ENCODE peak calls at places on chromosomes 1 and 21, in ten cellular contexts. One of them, this sample, is unnamed.

GRCh38 chr1:98903261-98903660 is 101.4 kb downstream of the PLPPR5 start:
- DNase-seq in K562: no peak
- DNase-seq in sigmoid colon: no peak
- DNase-seq in esophagus muscularis mucosa: no peak
- DNase-seq in HepG2: no peak
- DNase-seq in transverse colon: no peak
- DNase-seq in stomach: no peak
- DNase-seq in A549: peak; percentile 9
- DNase-seq in ovary: no peak
- DNase-seq in tibial nerve: no peak
- DNase-seq in this sample: no peak

GRCh38 chr1:96804649-96805048 is 83.1 kb downstream of the PTBP2 start:
- DNase-seq in tibial nerve: no peak
- DNase-seq in transverse colon: no peak
- DNase-seq in sigmoid colon: no peak
- DNase-seq in stomach: no peak
- DNase-seq in ovary: no peak
- DNase-seq in HepG2: no peak
- DNase-seq in K562: no peak
- DNase-seq in esophagus muscularis mucosa: no peak
- DNase-seq in A549: no peak
- DNase-seq in this sample: no peak

GRCh38 chr1:206686486-206687249 is 2.0 kb downstream of the MAPKAPK2 start:
- DNase-seq in K562: no peak
- DNase-seq in stomach: no peak
- DNase-seq in A549: no peak
- DNase-seq in ovary: no peak
- DNase-seq in tibial nerve: no peak
- DNase-seq in esophagus muscularis mucosa: no peak
- DNase-seq in sigmoid colon: no peak
- DNase-seq in transverse colon: no peak
- DNase-seq in HepG2: no peak
- DNase-seq in this sample: no peak

GRCh38 chr1:61782771-61783170 is 40.5 kb downstream of the PATJ start:
- DNase-seq in HepG2: no peak
- DNase-seq in stomach: no peak
- DNase-seq in tibial nerve: no peak
- DNase-seq in sigmoid colon: no peak
- DNase-seq in transverse colon: peak; percentile 23
- DNase-seq in A549: no peak
- DNase-seq in ovary: no peak
- DNase-seq in esophagus muscularis mucosa: no peak
- DNase-seq in K562: no peak
- DNase-seq in this sample: no peak

GRCh38 chr1:190949932-190950331 is 472.3 kb upstream of the BRINP3 start:
- DNase-seq in A549: no peak
- DNase-seq in stomach: no peak
- DNase-seq in ovary: no peak
- DNase-seq in K562: no peak
- DNase-seq in tibial nerve: no peak
- DNase-seq in esophagus muscularis mucosa: no peak
- DNase-seq in HepG2: peak; percentile 2
- DNase-seq in sigmoid colon: no peak
- DNase-seq in transverse colon: no peak
- DNase-seq in this sample: no peak

GRCh38 chr1:26949266-26949925 is 10.9 kb downstream of the KDF1 start:
- DNase-seq in ovary: no peak
- DNase-seq in A549: no peak
- DNase-seq in esophagus muscularis mucosa: no peak
- DNase-seq in HepG2: no peak
- DNase-seq in transverse colon: no peak
- DNase-seq in K562: no peak
- DNase-seq in sigmoid colon: no peak
- DNase-seq in stomach: no peak
- DNase-seq in tibial nerve: no peak
- DNase-seq in this sample: no peak

GRCh38 chr21:31557956-31558838 is 101.3 kb upstream of the SOD1 start:
- DNase-seq in tibial nerve: no peak
- DNase-seq in ovary: no peak
- DNase-seq in transverse colon: peak; percentile 10
- DNase-seq in esophagus muscularis mucosa: no peak
- DNase-seq in HepG2: no peak
- DNase-seq in stomach: no peak
- DNase-seq in A549: no peak
- DNase-seq in sigmoid colon: no peak
- DNase-seq in K562: no peak
- DNase-seq in this sample: peak; percentile 85

GRCh38 chr21:16870116-16870515 is 642.7 kb upstream of the CXADR start:
- DNase-seq in tibial nerve: no peak
- DNase-seq in ovary: no peak
- DNase-seq in sigmoid colon: no peak
- DNase-seq in stomach: no peak
- DNase-seq in HepG2: no peak
- DNase-seq in A549: no peak
- DNase-seq in transverse colon: no peak
- DNase-seq in K562: no peak
- DNase-seq in esophagus muscularis mucosa: no peak
- DNase-seq in this sample: no peak

GRCh38 chr1:36163426-36163825 is 7.5 kb downstream of the MAP7D1 start:
- DNase-seq in stomach: no peak
- DNase-seq in K562: no peak
- DNase-seq in HepG2: no peak
- DNase-seq in sigmoid colon: no peak
- DNase-seq in A549: no peak
- DNase-seq in tibial nerve: no peak
- DNase-seq in ovary: no peak
- DNase-seq in transverse colon: no peak
- DNase-seq in esophagus muscularis mucosa: no peak
- DNase-seq in this sample: no peak

DNA sequence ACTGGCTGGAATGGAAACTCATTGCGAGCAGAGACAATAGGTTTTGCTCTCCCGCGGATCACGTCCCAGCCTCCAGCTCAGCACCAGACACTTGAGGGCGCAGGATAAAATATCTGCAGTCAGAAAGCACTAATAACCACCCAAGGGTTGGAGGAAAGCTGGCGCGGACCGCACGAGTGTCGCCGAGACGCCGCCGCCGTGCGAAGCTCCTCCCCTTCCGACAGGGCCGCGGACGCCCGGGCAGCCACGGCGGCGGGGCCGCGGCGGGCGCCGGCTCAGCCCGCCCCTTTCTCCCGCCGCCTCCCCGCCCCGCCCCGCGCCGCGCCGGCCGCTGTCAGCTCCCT is at the start of gene CMPK1:
- DNase-seq in K562: peak; percentile 92
- DNase-seq in A549: peak; percentile 82
- DNase-seq in sigmoid colon: peak; percentile 89
- DNase-seq in stomach: peak; percentile 84
- DNase-seq in HepG2: peak; percentile 73
- DNase-seq in esophagus muscularis mucosa: peak; percentile 93
- DNase-seq in transverse colon: peak; percentile 86
- DNase-seq in ovary: peak; percentile 75
- DNase-seq in tibial nerve: peak; percentile 73
- DNase-seq in this sample: peak; percentile 86
- TF ChIP-seq CTCF in K562: peak; percentile 13
- TF ChIP-seq CTCF in A549: no peak
- TF ChIP-seq CTCF in sigmoid colon: no peak
- TF ChIP-seq CTCF in stomach: no peak
- TF ChIP-seq CTCF in HepG2: peak; percentile 55
- TF ChIP-seq CTCF in esophagus muscularis mucosa: no peak
- TF ChIP-seq CTCF in transverse colon: no peak
- TF ChIP-seq CTCF in ovary: no peak
- TF ChIP-seq CTCF in tibial nerve: no peak
- TF ChIP-seq CTCF in this sample: no peak

GRCh38 chr1:71054791-71055190 is 7.2 kb upstream of the PTGER3 start:
- DNase-seq in K562: no peak
- DNase-seq in HepG2: no peak
- DNase-seq in stomach: no peak
- DNase-seq in esophagus muscularis mucosa: no peak
- DNase-seq in transverse colon: no peak
- DNase-seq in sigmoid colon: no peak
- DNase-seq in ovary: no peak
- DNase-seq in tibial nerve: no peak
- DNase-seq in A549: no peak
- DNase-seq in this sample: no peak

GRCh38 chr1:71053146-71053545 is 5.5 kb upstream of the PTGER3 start:
- DNase-seq in esophagus muscularis mucosa: no peak
- DNase-seq in sigmoid colon: no peak
- DNase-seq in tibial nerve: no peak
- DNase-seq in A549: no peak
- DNase-seq in transverse colon: no peak
- DNase-seq in stomach: no peak
- DNase-seq in K562: no peak
- DNase-seq in HepG2: no peak
- DNase-seq in ovary: no peak
- DNase-seq in this sample: no peak

GRCh38 chr1:71049951-71050598 is 2.5 kb upstream of the PTGER3 start:
- DNase-seq in sigmoid colon: no peak
- DNase-seq in HepG2: peak; percentile 64
- DNase-seq in stomach: no peak
- DNase-seq in esophagus muscularis mucosa: no peak
- DNase-seq in transverse colon: no peak
- DNase-seq in K562: peak; percentile 43
- DNase-seq in ovary: no peak
- DNase-seq in A549: peak; percentile 63
- DNase-seq in tibial nerve: no peak
- DNase-seq in this sample: no peak

GRCh38 chr1:71053758-71054157 is 6.1 kb upstream of the PTGER3 start:
- DNase-seq in A549: no peak
- DNase-seq in stomach: no peak
- DNase-seq in transverse colon: no peak
- DNase-seq in ovary: no peak
- DNase-seq in tibial nerve: no peak
- DNase-seq in sigmoid colon: no peak
- DNase-seq in HepG2: no peak
- DNase-seq in K562: no peak
- DNase-seq in esophagus muscularis mucosa: no peak
- DNase-seq in this sample: no peak

GRCh38 chr1:71054281-71054731 is 6.7 kb upstream of the PTGER3 start:
- DNase-seq in transverse colon: no peak
- DNase-seq in K562: no peak
- DNase-seq in ovary: no peak
- DNase-seq in sigmoid colon: no peak
- DNase-seq in stomach: no peak
- DNase-seq in HepG2: no peak
- DNase-seq in esophagus muscularis mucosa: no peak
- DNase-seq in tibial nerve: no peak
- DNase-seq in A549: no peak
- DNase-seq in this sample: peak; percentile 53
- TF ChIP-seq POLR2A in transverse colon: peak; percentile 17
- TF ChIP-seq POLR2A in K562: no peak
- TF ChIP-seq POLR2A in ovary: no peak
- TF ChIP-seq POLR2A in sigmoid colon: no peak
- TF ChIP-seq POLR2A in stomach: no peak
- TF ChIP-seq POLR2A in HepG2: peak; percentile 51
- TF ChIP-seq POLR2A in esophagus muscularis mucosa: no peak
- TF ChIP-seq POLR2A in tibial nerve: no peak
- TF ChIP-seq POLR2A in A549: no peak
- TF ChIP-seq POLR2A in this sample: no peak

DNA sequence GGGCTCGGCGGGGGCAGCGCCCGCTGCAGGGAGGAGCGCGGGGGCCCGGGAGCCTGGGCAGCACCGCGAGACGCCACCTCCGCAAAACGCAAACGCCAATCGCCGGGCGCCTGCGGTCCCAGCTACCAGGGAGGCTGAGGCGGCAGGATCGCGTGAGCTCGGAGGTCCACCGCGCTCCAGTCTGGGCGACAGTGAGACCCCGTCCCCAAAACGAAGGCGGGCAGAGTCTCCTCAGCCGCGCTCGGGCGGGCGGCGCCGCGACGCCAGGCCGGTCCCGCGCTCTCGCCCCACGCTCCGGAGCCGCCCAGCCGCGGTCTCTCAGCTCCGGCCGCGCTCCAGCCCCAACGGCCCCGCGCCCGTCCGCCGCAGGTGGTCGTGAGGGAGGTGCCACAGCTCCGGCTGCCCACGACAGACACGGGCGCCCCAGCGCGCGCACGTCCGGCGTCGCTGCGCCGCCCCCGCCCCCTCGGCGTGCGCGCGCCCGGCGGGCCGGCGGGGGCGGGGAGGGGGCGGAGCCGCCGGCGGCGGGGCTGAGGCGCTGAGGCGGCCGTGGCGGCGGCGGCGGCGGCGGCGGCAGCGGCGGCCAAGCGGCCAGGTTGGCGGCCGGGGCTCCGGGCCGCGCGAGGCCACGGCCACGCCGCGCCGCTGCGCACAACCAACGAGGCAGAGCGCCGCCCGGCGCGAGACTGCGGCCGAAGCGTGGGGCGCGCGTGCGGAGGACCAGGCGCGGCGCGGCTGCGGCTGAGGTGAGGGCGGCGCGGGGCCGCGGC is at the start of gene ADARB1:
- DNase-seq in tibial nerve: no peak
- DNase-seq in sigmoid colon: peak; percentile 76
- DNase-seq in ovary: peak; percentile 54
- DNase-seq in stomach: peak; percentile 59
- DNase-seq in K562: peak; percentile 97
- DNase-seq in HepG2: peak; percentile 32
- DNase-seq in A549: peak; percentile 51
- DNase-seq in transverse colon: peak; percentile 57
- DNase-seq in esophagus muscularis mucosa: no peak
- DNase-seq in this sample: peak; percentile 50
- TF ChIP-seq EP300 in tibial nerve: no peak
- TF ChIP-seq EP300 in sigmoid colon: no peak
- TF ChIP-seq EP300 in ovary: no peak
- TF ChIP-seq EP300 in stomach: no peak
- TF ChIP-seq EP300 in K562: no peak
- TF ChIP-seq EP300 in HepG2: no peak
- TF ChIP-seq EP300 in A549: no peak
- TF ChIP-seq EP300 in transverse colon: no peak
- TF ChIP-seq EP300 in esophagus muscularis mucosa: no peak
- TF ChIP-seq EP300 in this sample: no peak

GRCh38 chr1:149937779-149938178 is 1.1 kb upstream of the MTMR11 start:
- DNase-seq in K562: no peak
- DNase-seq in A549: no peak
- DNase-seq in ovary: no peak
- DNase-seq in transverse colon: no peak
- DNase-seq in sigmoid colon: no peak
- DNase-seq in stomach: no peak
- DNase-seq in esophagus muscularis mucosa: no peak
- DNase-seq in HepG2: no peak
- DNase-seq in tibial nerve: no peak
- DNase-seq in this sample: no peak

GRCh38 chr1:149945206-149945605 is 8.5 kb upstream of the MTMR11 start:
- DNase-seq in HepG2: no peak
- DNase-seq in transverse colon: no peak
- DNase-seq in sigmoid colon: no peak
- DNase-seq in tibial nerve: no peak
- DNase-seq in A549: no peak
- DNase-seq in stomach: no peak
- DNase-seq in esophagus muscularis mucosa: no peak
- DNase-seq in K562: no peak
- DNase-seq in ovary: no peak
- DNase-seq in this sample: no peak

GRCh38 chr1:149942885-149943284 is 6.2 kb upstream of the MTMR11 start:
- DNase-seq in sigmoid colon: no peak
- DNase-seq in A549: no peak
- DNase-seq in K562: no peak
- DNase-seq in transverse colon: no peak
- DNase-seq in stomach: no peak
- DNase-seq in esophagus muscularis mucosa: no peak
- DNase-seq in ovary: no peak
- DNase-seq in tibial nerve: no peak
- DNase-seq in HepG2: no peak
- DNase-seq in this sample: no peak

GRCh38 chr1:149940427-149940826 is 3.7 kb upstream of the MTMR11 start:
- DNase-seq in stomach: no peak
- DNase-seq in transverse colon: no peak
- DNase-seq in tibial nerve: no peak
- DNase-seq in ovary: no peak
- DNase-seq in K562: no peak
- DNase-seq in esophagus muscularis mucosa: no peak
- DNase-seq in HepG2: no peak
- DNase-seq in A549: no peak
- DNase-seq in sigmoid colon: no peak
- DNase-seq in this sample: no peak

GRCh38 chr1:149942207-149942606 is 5.5 kb upstream of the MTMR11 start:
- DNase-seq in esophagus muscularis mucosa: no peak
- DNase-seq in A549: peak; percentile 58
- DNase-seq in transverse colon: peak; percentile 52
- DNase-seq in ovary: no peak
- DNase-seq in tibial nerve: no peak
- DNase-seq in K562: peak; percentile 67
- DNase-seq in HepG2: peak; percentile 56
- DNase-seq in stomach: no peak
- DNase-seq in sigmoid colon: no peak
- DNase-seq in this sample: no peak
- TF ChIP-seq CTCF in esophagus muscularis mucosa: peak; percentile 36
- TF ChIP-seq CTCF in A549: no peak
- TF ChIP-seq CTCF in transverse colon: no peak
- TF ChIP-seq CTCF in ovary: no peak
- TF ChIP-seq CTCF in tibial nerve: peak; percentile 10
- TF ChIP-seq CTCF in K562: peak; percentile 59
- TF ChIP-seq CTCF in HepG2: peak; percentile 64
- TF ChIP-seq CTCF in stomach: no peak
- TF ChIP-seq CTCF in sigmoid colon: peak; percentile 10
- TF ChIP-seq CTCF in this sample: no peak